ENCODE peak calls at places on chromosomes 6 and 20, in eight cellular contexts. D is OCI-LY7; O is endothelial cell; N is suprapubic skin; T is upper lobe of right lung; Y is left ventricle myocardium inferior; K is astrocyte of the spinal cord; Z is activated CD8-positive, alpha-beta T cell treated with anti-CD3 and anti-CD28 coated beads for 36 hours. P is an unnamed sample.
A peak's percentile ranks its signal among the peaks of the same experiment; 100 is the strongest.

GRCh38 chr6:80249897-80250296 is 143.4 kb downstream of the BCKDHB start:
- DNase-seq in O (no peak), D (no peak), T (no peak), Z (peak; percentile 7), K (no peak), N (no peak), Y (peak; percentile 16), P (no peak)

GRCh38 chr20:750801-751200 is 17.5 kb downstream of the SLC52A3 start:
- DNase-seq in Y (no peak), T (no peak), D (no peak), Z (no peak), K (no peak), O (no peak), N (no peak), P (no peak)

GRCh38 chr20:62982124-62983075 is 24.4 kb downstream of the BHLHE23 start:
- DNase-seq in D (no peak), O (no peak), K (no peak), T (no peak), N (no peak), Z (no peak), Y (no peak), P (no peak)

GRCh38 chr20:9411833-9412232 is 102.6 kb upstream of the LAMP5 start:
- DNase-seq in Y (no peak), K (no peak), Z (no peak), T (no peak), O (no peak), N (no peak), D (no peak), P (no peak)

GRCh38 chr20:10565191-10565921 is 108.4 kb downstream of the JAG1 start:
- DNase-seq in O (no peak), Y (no peak), T (no peak), Z (no peak), N (no peak), K (peak; percentile 58), D (no peak), P (no peak)

GRCh38 chr20:40073535-40074111 is 615.4 kb downstream of the MAFB start:
- DNase-seq in D (no peak), K (peak; percentile 42), T (no peak), O (no peak), N (no peak), Z (no peak), Y (no peak), P (no peak)

GRCh38 chr6:136982928-136983327 is 60.8 kb downstream of the SLC35D3 start:
- DNase-seq in D (no peak), Y (no peak), N (no peak), K (no peak), T (no peak), O (no peak), Z (no peak), P (no peak)

GRCh38 chr20:60007452-60007851 is 49.2 kb downstream of the CDH26 start:
- DNase-seq in T (no peak), Z (no peak), D (no peak), K (no peak), Y (no peak), N (no peak), O (no peak), P (peak; percentile 13)

GRCh38 chr20:61424011-61424627 is 172.1 kb downstream of the CDH4 start:
- DNase-seq in K (no peak), Y (no peak), D (no peak), T (no peak), O (no peak), N (no peak), Z (no peak), P (no peak)

GRCh38 chr20:18032977-18033892 is 24.5 kb downstream of the OVOL2 start:
- DNase-seq in Y (no peak), T (no peak), N (no peak), O (no peak), D (no peak), Z (no peak), K (no peak), P (no peak)

GRCh38 chr6:81451787-81452186 is 300.7 kb downstream of the TENT5A start:
- DNase-seq in T (no peak), N (no peak), K (peak; percentile 85), O (no peak), D (no peak), Z (no peak), Y (no peak), P (no peak)

GRCh38 chr20:51860015-51860882 is 57.9 kb upstream of the SALL4 start:
- DNase-seq in K (peak; percentile 76), T (no peak), N (no peak), Y (no peak), Z (no peak), D (no peak), O (no peak), P (no peak)

GRCh38 chr20:39190666-39191570 is 228.8 kb downstream of the DHX35 start:
- DNase-seq in O (no peak), N (no peak), K (no peak), Y (no peak), Z (no peak), D (no peak), T (no peak), P (no peak)

GRCh38 chr6:75331134-75331533 is 46.5 kb upstream of the TMEM30A start:
- DNase-seq in K (peak; percentile 47), T (no peak), D (no peak), O (no peak), Y (no peak), Z (no peak), N (no peak), P (no peak)

GRCh38 chr6:167760979-167761793 is 65.5 kb upstream of the AFDN start:
- DNase-seq in Z (no peak), Y (peak; percentile 48), K (peak; percentile 30), N (peak; percentile 83), T (peak; percentile 73), D (no peak), O (no peak), P (no peak)

GRCh38 chr20:34710861-34711574 is 6.9 kb downstream of the TP53INP2 start:
- DNase-seq in D (no peak), K (no peak), O (no peak), Y (no peak), N (no peak), Z (no peak), T (no peak), P (no peak)

GRCh38 chr20:34708621-34709043 is 4.5 kb downstream of the TP53INP2 start:
- DNase-seq in O (peak; percentile 61), K (peak; percentile 36), T (peak; percentile 70), D (peak; percentile 60), Z (peak; percentile 81), Y (peak; percentile 53), N (no peak), P (no peak)

GRCh38 chr20:34710568-34710839 is 6.4 kb downstream of the TP53INP2 start:
- DNase-seq in Z (no peak), O (no peak), Y (no peak), N (no peak), D (no peak), T (no peak), K (no peak), P (no peak)

GRCh38 chr20:34709044-34709835 is 5.1 kb downstream of the TP53INP2 start:
- DNase-seq in T (peak; percentile 93), Z (peak; percentile 90), D (peak; percentile 66), O (peak; percentile 65), Y (peak; percentile 89), N (peak; percentile 93), K (peak; percentile 74), P (peak; percentile 92)

GRCh38 chr20:34709836-34710567 is 5.9 kb downstream of the TP53INP2 start:
- DNase-seq in K (peak; percentile 64), Z (peak; percentile 76), O (peak; percentile 40), T (peak; percentile 92), N (no peak), Y (peak; percentile 85), D (no peak), P (peak; percentile 87)
- TF ChIP-seq CTCF in K (peak; percentile 18), Z (no peak), O (no peak), T (peak; percentile 32), N (no peak), Y (no peak), D (peak; percentile 63), P (peak; percentile 57)

DNA sequence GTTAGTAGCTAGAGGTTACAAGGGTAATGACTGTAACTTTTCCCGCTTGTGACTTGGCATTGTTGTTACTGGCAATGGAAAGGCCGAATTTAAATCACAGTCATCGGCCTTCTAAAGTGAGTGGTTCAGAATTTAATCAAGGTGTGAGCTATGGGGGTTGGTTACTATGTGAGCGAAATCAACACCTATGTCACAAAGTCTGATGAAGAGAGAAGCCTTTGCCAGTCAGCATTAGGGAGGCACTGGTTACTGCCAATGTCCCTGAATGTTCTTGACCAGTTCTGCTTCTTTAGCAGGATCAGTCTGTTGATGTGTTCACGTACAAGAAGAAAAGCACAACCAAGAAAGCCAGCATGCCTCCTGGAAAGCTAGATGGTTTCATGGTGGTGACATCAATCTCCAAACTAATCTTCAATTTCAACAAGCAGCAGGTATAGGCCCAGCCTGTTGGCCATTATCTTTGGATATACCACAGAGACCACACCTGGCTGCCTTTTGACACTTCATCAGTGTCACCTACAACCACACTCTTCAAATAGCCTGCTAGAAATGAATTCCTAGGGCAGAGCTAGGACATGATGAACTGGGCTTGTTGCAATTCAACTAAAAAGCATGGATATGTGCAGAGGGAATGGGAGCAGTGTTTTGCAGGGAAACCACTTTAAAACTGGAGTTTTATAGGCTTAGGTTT is 17.2 kb downstream of the SAMD5 start:
- DNase-seq in T (no peak), Z (no peak), D (no peak), N (no peak), O (no peak), K (no peak), Y (no peak), P (no peak)
- TF ChIP-seq CTCF in T (no peak), Z (no peak), D (no peak), N (no peak), O (no peak), K (no peak), Y (no peak), P (no peak)

DNA sequence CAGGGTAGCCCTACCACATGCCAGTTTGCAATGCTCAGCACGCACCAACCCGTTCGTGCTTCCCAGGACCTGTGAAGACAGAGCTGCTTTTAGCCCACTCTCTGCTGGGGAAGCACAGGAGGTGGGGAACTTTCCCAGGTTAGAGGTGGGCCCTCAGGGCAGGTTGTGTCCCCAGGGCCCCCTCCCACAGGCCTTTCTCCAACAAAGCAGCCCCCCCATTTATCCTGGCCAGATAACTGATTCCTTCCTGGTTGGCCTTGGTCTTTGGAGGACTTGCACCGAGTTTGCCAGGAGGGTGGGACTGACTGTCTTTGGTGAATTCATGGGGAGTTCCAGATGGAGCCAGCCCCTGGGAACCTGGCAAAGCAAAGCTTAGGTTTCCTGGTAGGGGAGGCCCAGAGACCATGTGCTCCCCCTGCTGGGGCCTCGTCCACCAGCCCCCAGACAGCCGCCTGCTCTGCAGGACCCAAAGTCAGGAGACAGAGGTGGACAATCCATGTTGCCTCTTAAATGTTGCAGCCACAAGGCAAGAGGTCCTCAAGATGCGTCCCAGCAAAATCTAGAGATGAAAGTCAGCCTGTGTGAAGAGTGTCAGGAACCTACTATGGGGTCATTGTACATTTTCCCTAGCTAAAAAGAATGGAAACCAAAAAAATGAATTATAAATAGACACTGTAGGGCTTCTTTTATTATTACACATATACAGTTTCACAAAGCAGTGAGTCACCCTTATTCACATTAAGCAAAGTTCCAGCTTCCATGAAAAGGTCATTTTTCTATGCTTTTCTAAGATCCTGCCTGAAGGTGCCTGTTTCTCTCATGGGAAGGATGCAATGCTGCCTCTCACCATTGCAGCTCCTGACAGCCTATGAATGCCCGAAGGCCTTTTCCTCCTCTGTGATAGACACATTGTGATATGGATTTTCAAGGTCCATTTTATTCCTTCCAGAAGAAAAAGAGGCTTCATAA is 497.8 kb downstream of the PREX1 start:
- DNase-seq in K (peak; percentile 61), O (peak; percentile 64), Y (no peak), Z (peak; percentile 10), N (no peak), T (peak; percentile 61), D (peak; percentile 29), P (no peak)
- TF ChIP-seq CTCF in K (peak; percentile 52), O (peak; percentile 48), Y (peak; percentile 41), Z (no peak), N (no peak), T (peak; percentile 22), D (peak; percentile 68), P (peak; percentile 43)

GRCh38 chr20:1822564-1823420 is 72.4 kb upstream of the SIRPA start:
- DNase-seq in T (no peak), O (no peak), Y (no peak), Z (no peak), D (no peak), K (no peak), N (no peak), P (no peak)
- TF ChIP-seq CTCF in T (no peak), O (peak; percentile 20), Y (no peak), Z (no peak), D (no peak), K (peak; percentile 7), N (no peak), P (no peak)

P was measured in osteocyte.